ENCODE peak calls at places on chromosomes 7 and 10, in five cellular contexts. One of them, this sample, is unnamed.

GRCh38 chr10:15539262-15539661 is 168.2 kb upstream of the FAM171A1 start:
- DNase-seq in testis: no peak
- DNase-seq in GM04503: no peak
- DNase-seq in spleen: no peak
- DNase-seq in caudate nucleus: no peak
- DNase-seq in this sample: no peak

GRCh38 chr10:48309711-48310226 is 3.3 kb downstream of the MAPK8 start:
- DNase-seq in GM04503: peak
- DNase-seq in caudate nucleus: no peak
- DNase-seq in testis: no peak
- DNase-seq in spleen: no peak
- DNase-seq in this sample: no peak

GRCh38 chr10:79052311-79053080 is 16.3 kb upstream of the ZMIZ1 start:
- DNase-seq in caudate nucleus: no peak
- DNase-seq in testis: no peak
- DNase-seq in GM04503: no peak
- DNase-seq in spleen: peak
- DNase-seq in this sample: no peak

GRCh38 chr10:22853906-22854447 is 73.9 kb upstream of the ARMC3 start:
- DNase-seq in GM04503: no peak
- DNase-seq in testis: no peak
- DNase-seq in spleen: no peak
- DNase-seq in caudate nucleus: no peak
- DNase-seq in this sample: no peak

GRCh38 chr10:69938541-69938991 is 114.1 kb upstream of the MACROH2A2 start:
- DNase-seq in spleen: no peak
- DNase-seq in GM04503: no peak
- DNase-seq in caudate nucleus: no peak
- DNase-seq in testis: no peak
- DNase-seq in this sample: no peak

GRCh38 chr7:5300366-5300765 is 17.6 kb downstream of the SLC29A4 start:
- DNase-seq in GM04503: no peak
- DNase-seq in caudate nucleus: no peak
- DNase-seq in spleen: no peak
- DNase-seq in testis: no peak
- DNase-seq in this sample: no peak

GRCh38 chr7:100604976-100605911 is 3.1 kb downstream of the PCOLCE start:
- DNase-seq in caudate nucleus: no peak
- DNase-seq in GM04503: no peak
- DNase-seq in testis: no peak
- DNase-seq in spleen: peak
- DNase-seq in this sample: no peak

GRCh38 chr7:2955177-2955768 is 88.4 kb downstream of the CARD11 start:
- DNase-seq in GM04503: no peak
- DNase-seq in spleen: no peak
- DNase-seq in caudate nucleus: no peak
- DNase-seq in testis: no peak
- DNase-seq in this sample: no peak

GRCh38 chr7:110129159-110129558 is 961.8 kb upstream of the LRRN3 start:
- DNase-seq in GM04503: no peak
- DNase-seq in testis: no peak
- DNase-seq in caudate nucleus: no peak
- DNase-seq in spleen: no peak
- DNase-seq in this sample: no peak

GRCh38 chr10:50850576-50851340 is 34.7 kb downstream of the A1CF start:
- DNase-seq in spleen: no peak
- DNase-seq in caudate nucleus: no peak
- DNase-seq in testis: no peak
- DNase-seq in GM04503: no peak
- DNase-seq in this sample: no peak

GRCh38 chr10:132478341-132479023 is 59.1 kb upstream of the INPP5A start:
- DNase-seq in testis: no peak
- DNase-seq in caudate nucleus: no peak
- DNase-seq in spleen: peak
- DNase-seq in GM04503: no peak
- DNase-seq in this sample: no peak

GRCh38 chr10:95742529-95742884 is 13.5 kb upstream of the ENTPD1 start:
- DNase-seq in testis: peak
- DNase-seq in GM04503: no peak
- DNase-seq in spleen: no peak
- DNase-seq in caudate nucleus: no peak
- DNase-seq in this sample: peak

GRCh38 chr10:60919551-60919950 is 24.4 kb downstream of the RHOBTB1 start:
- DNase-seq in testis: no peak
- DNase-seq in spleen: no peak
- DNase-seq in GM04503: no peak
- DNase-seq in caudate nucleus: no peak
- DNase-seq in this sample: no peak

GRCh38 chr10:17257466-17258321 is 29.7 kb downstream of the VIM start:
- DNase-seq in caudate nucleus: peak
- DNase-seq in testis: peak
- DNase-seq in GM04503: no peak
- DNase-seq in spleen: no peak
- DNase-seq in this sample: peak

GRCh38 chr10:528173-529165 is 161.0 kb downstream of the DIP2C start:
- DNase-seq in spleen: peak
- DNase-seq in testis: no peak
- DNase-seq in caudate nucleus: no peak
- DNase-seq in GM04503: no peak
- DNase-seq in this sample: no peak

GRCh38 chr7:111486472-111487142 is 75.7 kb downstream of the IMMP2L start:
- DNase-seq in GM04503: peak
- DNase-seq in caudate nucleus: no peak
- DNase-seq in testis: peak
- DNase-seq in spleen: no peak
- DNase-seq in this sample: peak

GRCh38 chr10:29915116-29915785 is 144.1 kb downstream of the JCAD start:
- DNase-seq in GM04503: no peak
- DNase-seq in caudate nucleus: no peak
- DNase-seq in testis: no peak
- DNase-seq in spleen: no peak
- DNase-seq in this sample: no peak

GRCh38 chr7:151482883-151483699 is 36.6 kb downstream of the RHEB start:
- DNase-seq in testis: no peak
- DNase-seq in spleen: no peak
- DNase-seq in GM04503: no peak
- DNase-seq in caudate nucleus: no peak
- DNase-seq in this sample: no peak

GRCh38 chr10:67926956-67927355 is 42.5 kb downstream of the SIRT1 start:
- DNase-seq in spleen: no peak
- DNase-seq in GM04503: no peak
- DNase-seq in testis: no peak
- DNase-seq in caudate nucleus: no peak
- DNase-seq in this sample: no peak

GRCh38 chr7:50379082-50379481 is 71.1 kb downstream of the FIGNL1 start:
- DNase-seq in GM04503: no peak
- DNase-seq in testis: no peak
- DNase-seq in spleen: no peak
- DNase-seq in caudate nucleus: no peak
- DNase-seq in this sample: peak

GRCh38 chr10:131743190-131744151 is 157.3 kb upstream of the PPP2R2D start:
- DNase-seq in testis: no peak
- DNase-seq in caudate nucleus: no peak
- DNase-seq in GM04503: no peak
- DNase-seq in spleen: no peak
- DNase-seq in this sample: no peak

GRCh38 chr10:35961501-35961900 is 319.4 kb upstream of the FZD8 start:
- DNase-seq in spleen: no peak
- DNase-seq in GM04503: no peak
- DNase-seq in caudate nucleus: no peak
- DNase-seq in testis: no peak
- DNase-seq in this sample: no peak

GRCh38 chr7:150717821-150718420 is 1.5 kb downstream of the GIMAP1 start:
- DNase-seq in GM04503: no peak
- DNase-seq in testis: no peak
- DNase-seq in spleen: no peak
- DNase-seq in caudate nucleus: no peak
- DNase-seq in this sample: no peak

GRCh38 chr10:99612167-99612831 is 7.9 kb downstream of the SLC25A28 start:
- DNase-seq in caudate nucleus: no peak
- DNase-seq in GM04503: no peak
- DNase-seq in testis: peak
- DNase-seq in spleen: no peak
- DNase-seq in this sample: no peak

GRCh38 chr10:125886914-125887512 is 5.9 kb upstream of the DHX32 start:
- DNase-seq in caudate nucleus: no peak
- DNase-seq in testis: no peak
- DNase-seq in spleen: no peak
- DNase-seq in GM04503: no peak
- DNase-seq in this sample: no peak

GRCh38 chr10:27678166-27678565 is 67.5 kb downstream of the MKX start:
- DNase-seq in spleen: no peak
- DNase-seq in caudate nucleus: no peak
- DNase-seq in GM04503: no peak
- DNase-seq in testis: no peak
- DNase-seq in this sample: no peak

GRCh38 chr7:137146552-137146961 is 197.0 kb downstream of the PTN start:
- DNase-seq in spleen: no peak
- DNase-seq in GM04503: peak
- DNase-seq in caudate nucleus: no peak
- DNase-seq in testis: no peak
- DNase-seq in this sample: no peak

GRCh38 chr7:47484923-47485639 is 96.8 kb downstream of the TNS3 start:
- DNase-seq in testis: no peak
- DNase-seq in GM04503: no peak
- DNase-seq in spleen: peak
- DNase-seq in caudate nucleus: no peak
- DNase-seq in this sample: no peak

GRCh38 chr10:50653142-50653541 is 29.4 kb upstream of the SGMS1 start:
- DNase-seq in caudate nucleus: no peak
- DNase-seq in testis: peak
- DNase-seq in spleen: no peak
- DNase-seq in GM04503: no peak
- DNase-seq in this sample: no peak

GRCh38 chr7:112103246-112103645 is 103.0 kb downstream of the DOCK4 start:
- DNase-seq in testis: no peak
- DNase-seq in spleen: no peak
- DNase-seq in GM04503: no peak
- DNase-seq in caudate nucleus: no peak
- DNase-seq in this sample: no peak

GRCh38 chr7:121395494-121395960 is 581 bp downstream of the FAM3C start:
- DNase-seq in testis: peak
- DNase-seq in caudate nucleus: peak
- DNase-seq in GM04503: no peak
- DNase-seq in spleen: peak
- DNase-seq in this sample: peak

GRCh38 chr7:116241296-116241695 is 31.0 kb downstream of the TES start:
- DNase-seq in caudate nucleus: no peak
- DNase-seq in testis: no peak
- DNase-seq in spleen: no peak
- DNase-seq in GM04503: no peak
- DNase-seq in this sample: no peak

GRCh38 chr7:140447841-140448240 is 31.5 kb downstream of the MKRN1 start:
- DNase-seq in caudate nucleus: no peak
- DNase-seq in spleen: peak
- DNase-seq in testis: no peak
- DNase-seq in GM04503: no peak
- DNase-seq in this sample: no peak

GRCh38 chr7:98913612-98914011 is 35.3 kb downstream of the TRRAP start:
- DNase-seq in testis: no peak
- DNase-seq in GM04503: no peak
- DNase-seq in caudate nucleus: no peak
- DNase-seq in spleen: no peak
- DNase-seq in this sample: no peak